ENCODE peak calls at places on chromosome 7, in four cellular contexts. B, R, Y and N are unnamed samples.

GRCh38 chr7:23863209-23863798 is 153.3 kb downstream of the STK31 start:
- DNase-seq in B (peak), R (peak), Y (no peak), N (peak)

GRCh38 chr7:37235813-37236212 is 212.9 kb downstream of the ELMO1 start:
- DNase-seq in B (no peak), R (no peak), Y (no peak), N (no peak)

GRCh38 chr7:79182283-79182682 is 271.2 kb downstream of the MAGI2 start:
- DNase-seq in B (no peak), R (no peak), Y (no peak), N (no peak)

GRCh38 chr7:57412618-57413017 is 37.4 kb upstream of the ZNF716 start:
- DNase-seq in B (no peak), R (no peak), Y (no peak), N (no peak)

GRCh38 chr7:136039577-136040345 is 62.6 kb upstream of the MTPN start:
- DNase-seq in B (no peak), R (no peak), Y (no peak), N (no peak)

GRCh38 chr7:16851829-16852228 is 30.0 kb downstream of the AGR3 start:
- DNase-seq in B (no peak), R (no peak), Y (no peak), N (no peak)

GRCh38 chr7:40717242-40717641 is 582.4 kb downstream of the SUGCT start:
- DNase-seq in B (peak), R (no peak), Y (no peak), N (peak)

GRCh38 chr7:158070222-158070920 is 517.3 kb downstream of the PTPRN2 start:
- DNase-seq in B (no peak), R (no peak), Y (no peak), N (no peak)

GRCh38 chr7:98913612-98914011 is 35.3 kb downstream of the TRRAP start:
- DNase-seq in B (no peak), R (no peak), Y (no peak), N (no peak)

GRCh38 chr7:83130191-83130590 is 32.5 kb downstream of the PCLO start:
- DNase-seq in B (no peak), R (no peak), Y (no peak), N (no peak)

GRCh38 chr7:17871815-17872533 is 68.3 kb downstream of the SNX13 start:
- DNase-seq in B (no peak), R (no peak), Y (no peak), N (no peak)

GRCh38 chr7:116963234-116963633 is 9.9 kb downstream of the ST7 start:
- DNase-seq in B (no peak), R (no peak), Y (no peak), N (no peak)

GRCh38 chr7:95104739-95105138 is 197.3 kb downstream of the PPP1R9A start:
- DNase-seq in B (no peak), R (no peak), Y (no peak), N (peak)

GRCh38 chr7:38671901-38672559 is 40.9 kb upstream of the AMPH start:
- DNase-seq in B (no peak), R (no peak), Y (no peak), N (no peak)

GRCh38 chr7:22154130-22154529 is 202.8 kb downstream of the RAPGEF5 start:
- DNase-seq in B (no peak), R (no peak), Y (no peak), N (no peak)

GRCh38 chr7:35537067-35538023 is 157.6 kb downstream of the HERPUD2 start:
- DNase-seq in B (peak), R (peak), Y (no peak), N (peak)

GRCh38 chr7:137852108-137852507 is 5.3 kb upstream of the DGKI start:
- DNase-seq in B (no peak), R (no peak), Y (no peak), N (no peak)

GRCh38 chr7:159094919-159095915 is 49.5 kb downstream of the VIPR2 start:
- DNase-seq in B (no peak), R (no peak), Y (no peak), N (no peak)

GRCh38 chr7:150435390-150436073 is 14.9 kb upstream of the GIMAP8 start:
- DNase-seq in B (no peak), R (no peak), Y (peak), N (no peak)

GRCh38 chr7:150435047-150435389 is 15.4 kb upstream of the GIMAP8 start:
- DNase-seq in B (no peak), R (no peak), Y (no peak), N (no peak)

GRCh38 chr7:150434240-150434639 is 16.2 kb upstream of the GIMAP8 start:
- DNase-seq in B (no peak), R (no peak), Y (no peak), N (no peak)

GRCh38 chr7:150431839-150432658 is 18.4 kb upstream of the GIMAP8 start:
- DNase-seq in B (no peak), R (peak), Y (no peak), N (no peak)

GRCh38 chr7:150432915-150433892 is 17.2 kb upstream of the GIMAP8 start:
- DNase-seq in B (no peak), R (peak), Y (peak), N (no peak)
- TF ChIP-seq FOXK2 in B (no peak), R (no peak), Y (no peak), N (no peak)

DNA sequence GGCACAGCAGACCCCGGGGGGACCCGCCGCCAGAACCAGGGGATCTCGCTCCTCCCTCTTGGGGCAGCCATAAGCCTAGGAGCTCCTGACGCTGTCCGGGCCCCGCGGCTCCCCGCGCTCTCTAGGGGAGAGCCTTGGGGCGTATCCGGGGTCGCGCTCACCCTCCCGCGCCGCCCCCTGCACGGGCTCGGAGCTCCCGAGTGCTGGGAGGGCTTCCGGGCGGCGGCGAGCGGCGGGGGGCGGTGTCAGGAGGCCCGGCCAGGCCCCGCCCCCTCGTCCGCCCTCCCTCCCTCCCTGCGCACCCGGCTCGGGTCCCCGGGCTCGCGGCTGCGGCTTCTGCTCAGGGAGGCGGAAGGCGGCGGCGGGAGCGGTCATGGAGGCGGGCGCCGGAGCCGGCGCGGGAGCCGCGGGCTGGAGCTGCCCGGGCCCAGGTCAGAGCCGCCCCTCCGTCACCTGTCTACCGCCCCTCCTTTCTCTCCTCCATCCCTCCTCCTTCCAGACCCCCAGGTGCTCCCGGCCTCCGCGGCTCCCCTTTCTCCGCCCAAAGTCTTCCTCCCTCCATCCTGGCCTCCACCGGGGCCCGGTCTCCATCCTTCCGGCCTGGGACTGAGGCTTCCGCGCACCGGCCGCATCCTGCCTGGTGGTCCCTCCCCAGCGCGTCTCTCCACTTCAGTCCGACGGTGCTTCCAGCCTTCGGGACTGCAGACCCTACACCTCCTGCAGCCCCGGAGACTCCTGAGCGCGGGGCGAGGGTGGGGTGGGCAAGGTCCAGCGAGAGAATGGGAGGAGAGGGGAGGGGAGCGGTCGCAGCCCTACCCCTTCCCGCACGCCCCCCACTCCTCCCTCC is 424 bp upstream of the CCDC136 start:
- DNase-seq in B (peak), R (peak), Y (no peak), N (no peak)
- TF ChIP-seq FOXK2 in B (no peak), R (no peak), Y (no peak), N (no peak)

GRCh38 chr7:876077-876971 is at the start of gene GET4:
- DNase-seq in B (peak), R (peak), Y (peak), N (peak)

GRCh38 chr7:877312-878232 is 1.2 kb downstream of the GET4 start:
- DNase-seq in B (no peak), R (peak), Y (no peak), N (peak)

GRCh38 chr7:875051-875450 is 1.3 kb upstream of the GET4 start:
- DNase-seq in B (no peak), R (no peak), Y (no peak), N (no peak)

GRCh38 chr7:875476-876076 is 778 bp upstream of the GET4 start:
- DNase-seq in B (no peak), R (no peak), Y (no peak), N (no peak)

GRCh38 chr7:876972-877311 is 588 bp downstream of the GET4 start:
- DNase-seq in B (no peak), R (no peak), Y (no peak), N (no peak)
- TF ChIP-seq FOXK2 in B (no peak), R (no peak), Y (no peak), N (no peak)

DNA sequence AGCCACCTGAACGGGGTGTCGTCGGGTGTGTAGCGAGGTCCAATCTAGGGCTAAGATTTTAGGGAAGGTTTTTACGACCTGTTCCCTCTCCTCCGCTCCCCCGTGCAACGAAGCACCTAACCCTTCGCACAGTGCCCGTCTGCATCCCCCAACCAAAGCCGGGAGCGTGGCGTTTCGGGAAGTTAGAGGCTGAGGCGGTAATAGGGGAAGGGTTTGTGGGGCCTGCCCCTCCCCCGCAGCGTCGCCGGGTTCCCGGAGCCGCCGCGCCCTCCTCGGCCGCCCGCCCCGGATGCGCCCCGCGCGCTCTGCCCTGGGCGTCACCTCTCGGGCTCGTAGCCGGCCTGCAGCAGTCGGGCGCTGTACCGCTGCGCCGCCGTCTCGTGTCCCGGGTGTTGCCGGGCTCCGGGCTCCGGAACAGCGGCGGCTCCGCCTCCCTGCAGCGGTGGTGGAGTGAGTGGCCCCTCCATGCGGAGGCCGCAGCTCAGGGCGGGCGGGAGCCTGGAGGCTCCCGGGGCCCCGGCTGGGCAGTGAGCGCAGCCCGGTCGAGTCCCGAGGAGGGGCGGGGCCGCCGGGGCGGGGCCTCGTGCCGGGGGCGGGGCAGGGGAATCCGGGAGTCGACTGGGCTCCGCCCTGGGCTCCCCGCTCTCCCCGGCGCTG is at the start of gene IMPDH1:
- DNase-seq in B (peak), R (peak), Y (no peak), N (no peak)
- TF ChIP-seq FOXK2 in B (no peak), R (no peak), Y (no peak), N (no peak)

DNA sequence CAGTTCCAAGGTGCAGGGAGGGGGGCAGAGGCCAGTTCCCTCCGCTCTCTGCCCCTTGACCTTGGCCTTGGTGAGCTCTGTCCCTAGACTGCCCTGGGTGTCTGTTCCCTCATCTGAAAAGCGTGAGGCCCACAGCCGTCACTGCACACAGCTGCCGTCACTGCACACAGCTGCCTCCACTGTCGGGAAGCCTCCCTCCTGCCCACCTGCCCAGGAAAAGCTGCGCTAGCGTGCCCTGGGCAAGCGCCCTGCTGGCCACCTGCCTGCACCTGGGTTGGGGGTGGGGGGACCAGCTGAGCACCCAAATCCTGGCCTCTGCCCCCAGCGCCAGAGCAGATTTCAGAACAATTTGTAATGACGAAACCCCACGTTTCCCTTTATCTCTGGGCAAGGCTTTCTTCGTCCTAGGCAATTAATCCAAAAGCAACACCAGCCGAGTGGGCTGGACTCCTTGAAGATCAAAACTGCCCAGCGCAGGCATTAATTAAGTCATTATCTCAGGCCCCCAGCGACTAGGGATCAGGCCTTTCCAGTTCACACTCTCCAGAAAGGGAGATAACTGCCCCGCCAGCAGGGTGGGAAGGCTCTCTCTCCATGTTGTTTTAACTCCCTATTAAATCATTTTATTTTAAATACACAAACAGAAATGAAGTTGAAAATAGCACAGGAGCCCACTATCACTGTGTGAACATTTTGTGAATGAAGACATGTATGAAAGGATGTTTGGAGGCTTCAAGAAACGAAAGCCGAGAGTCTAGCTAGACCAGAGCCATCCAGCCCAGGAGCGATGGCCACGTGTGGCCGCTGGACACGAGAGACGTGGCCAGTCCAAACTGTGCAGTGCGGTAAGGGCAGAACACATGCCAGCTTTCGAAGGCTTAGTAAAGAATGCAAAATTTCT is 4.0 kb upstream of the PDGFA start:
- DNase-seq in B (no peak), R (peak), Y (no peak), N (no peak)
- TF ChIP-seq FOXK2 in B (no peak), R (no peak), Y (no peak), N (no peak)

DNA sequence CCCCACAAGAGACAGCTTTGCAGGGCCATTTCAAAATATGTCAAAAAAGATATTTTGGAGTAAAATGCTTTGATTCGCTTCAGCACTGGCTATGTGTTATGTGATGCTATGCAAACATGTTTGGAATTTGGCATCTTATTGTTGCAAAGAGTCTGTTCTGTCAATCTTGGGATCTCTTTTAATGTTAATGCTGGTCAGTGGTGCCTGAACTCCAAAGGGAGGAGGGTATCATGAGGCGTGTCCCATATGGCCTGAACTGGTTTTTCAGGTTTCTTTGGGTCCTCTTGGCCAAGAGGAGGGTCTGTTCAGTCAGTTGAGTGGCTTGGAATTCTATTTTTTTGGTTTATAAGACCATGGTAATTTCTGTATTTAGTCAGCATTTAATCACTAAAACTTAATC is 81.5 kb downstream of the HECW1 start:
- DNase-seq in B (no peak), R (no peak), Y (no peak), N (no peak)
- TF ChIP-seq FOXK2 in B (no peak), R (no peak), Y (no peak), N (no peak)